ENCODE peak calls at places on chromosomes 3 and 15, in four cellular contexts. B is activated naive CD8-positive, alpha-beta T cell treated with anti-CD3 and anti-CD28 coated beads for 36 hours; R is activated naive CD4-positive, alpha-beta T cell treated with anti-CD3 and anti-CD28 coated beads, Interleukin-2, amount 50 U/mL, for 16 hours; P is germinal center. D is an unnamed sample.

GRCh38 chr15:92158426-92158825 is 235.3 kb upstream of the ST8SIA2 start:
- DNase-seq in B (peak), R (peak), P (no peak), D (peak)

GRCh38 chr3:52216585-52217408 is 8.6 kb downstream of the TLR9 start:
- DNase-seq in B (no peak), R (peak), P (no peak), D (peak)

GRCh38 chr15:32869814-32870213 is 152.0 kb downstream of the GREM1 start:
- DNase-seq in B (no peak), R (no peak), P (no peak), D (no peak)

GRCh38 chr3:51386159-51386851 is 1.2 kb downstream of the MANF start:
- DNase-seq in B (no peak), R (no peak), P (no peak), D (no peak)

GRCh38 chr3:104873331-104873730 is 493.4 kb upstream of the ALCAM start:
- DNase-seq in B (no peak), R (no peak), P (no peak), D (no peak)

GRCh38 chr3:126125781-126126251 is 41.9 kb upstream of the SLC41A3 start:
- DNase-seq in B (no peak), R (no peak), P (no peak), D (no peak)

GRCh38 chr3:179038216-179038898 is 33.3 kb downstream of the ZMAT3 start:
- DNase-seq in B (no peak), R (no peak), P (no peak), D (no peak)

GRCh38 chr15:67146875-67147381 is 81.5 kb downstream of the SMAD3 start:
- DNase-seq in B (peak), R (peak), P (no peak), D (no peak)

GRCh38 chr3:143171656-143172055 is 52.1 kb downstream of the CHST2 start:
- DNase-seq in B (no peak), R (no peak), P (no peak), D (no peak)

GRCh38 chr3:58392191-58392590 is 41.4 kb downstream of the PDHB start:
- DNase-seq in B (no peak), R (no peak), P (no peak), D (no peak)

GRCh38 chr3:53518495-53518981 is 24.1 kb downstream of the CACNA1D start:
- DNase-seq in B (no peak), R (no peak), P (no peak), D (no peak)

GRCh38 chr15:91970142-91970541 is 116.6 kb downstream of the SLCO3A1 start:
- DNase-seq in B (no peak), R (no peak), P (no peak), D (no peak)

GRCh38 chr15:94924971-94925593 is 693.7 kb downstream of the MCTP2 start:
- DNase-seq in B (no peak), R (no peak), P (no peak), D (no peak)

GRCh38 chr3:9180764-9181117 is 68.7 kb downstream of the SRGAP3 start:
- DNase-seq in B (no peak), R (no peak), P (no peak), D (no peak)

GRCh38 chr3:72932416-72932815 is 44.6 kb downstream of the GXYLT2 start:
- DNase-seq in B (no peak), R (no peak), P (no peak), D (no peak)

GRCh38 chr3:149736180-149737100 is 15.8 kb downstream of the COMMD2 start:
- DNase-seq in B (no peak), R (no peak), P (no peak), D (no peak)

GRCh38 chr3:37641556-37641955 is 220.1 kb upstream of the CTDSPL start:
- DNase-seq in B (no peak), R (no peak), P (no peak), D (no peak)

GRCh38 chr15:57684491-57685184 is 21.9 kb upstream of the POLR2M start:
- DNase-seq in B (no peak), R (no peak), P (no peak), D (no peak)

GRCh38 chr3:10869460-10869859 is 53.4 kb downstream of the SLC6A11 start:
- DNase-seq in B (no peak), R (no peak), P (no peak), D (no peak)

GRCh38 chr15:41487376-41487775 is 6.3 kb upstream of the ITPKA start:
- DNase-seq in B (no peak), R (no peak), P (peak), D (no peak)

GRCh38 chr3:101821503-101821902 is 27.8 kb upstream of the NFKBIZ start:
- DNase-seq in B (no peak), R (no peak), P (no peak), D (no peak)

GRCh38 chr3:196793224-196793623 is 53.6 kb downstream of the PAK2 start:
- DNase-seq in B (no peak), R (no peak), P (no peak), D (no peak)

GRCh38 chr3:59483191-59483590 is 433.4 kb upstream of the CFAP20DC start:
- DNase-seq in B (no peak), R (no peak), P (no peak), D (no peak)

GRCh38 chr15:48370460-48370859 is 39.2 kb downstream of the DUT start:
- DNase-seq in B (no peak), R (no peak), P (no peak), D (no peak)

GRCh38 chr15:81054236-81054635 is 53.5 kb downstream of the TLNRD1 start:
- DNase-seq in B (no peak), R (no peak), P (no peak), D (no peak)

D was measured in activated CD8-positive, alpha-beta memory T cell treated with anti-CD3 and anti-CD28 coated beads, Interleukin-2, amount 10 ng/mL, durations not matched to agents 7 days and 5 days.